ENCODE peak calls at places on chromosome 1, in nine cellular contexts. One of them, this sample, is unnamed. For H3K27me3, the result is how much of the 10 kb centered on the place peaks cover.

GRCh38 chr1:246784621-246785535 is 60.7 kb downstream of the SCCPDH start:
- DNase-seq in right cardiac atrium: no peak
- DNase-seq in tibial nerve: peak
- DNase-seq in left ventricle myocardium inferior: no peak
- DNase-seq in body of pancreas: no peak
- DNase-seq in fibroblast of lung: peak
- DNase-seq in cardiac muscle cell: peak
- DNase-seq in IMR-90: peak
- DNase-seq in Peyer's patch: no peak
- DNase-seq in this sample: no peak

GRCh38 chr1:14826172-14826636 is 227.7 kb downstream of the KAZN start:
- DNase-seq in tibial nerve: peak
- DNase-seq in IMR-90: peak
- DNase-seq in fibroblast of lung: peak
- DNase-seq in left ventricle myocardium inferior: no peak
- DNase-seq in Peyer's patch: no peak
- DNase-seq in body of pancreas: no peak
- DNase-seq in right cardiac atrium: no peak
- DNase-seq in cardiac muscle cell: peak
- DNase-seq in this sample: no peak

GRCh38 chr1:27009601-27010197 is 3.0 kb downstream of the TENT5B start:
- DNase-seq in body of pancreas: no peak
- DNase-seq in tibial nerve: no peak
- DNase-seq in left ventricle myocardium inferior: peak
- DNase-seq in cardiac muscle cell: no peak
- DNase-seq in fibroblast of lung: no peak
- DNase-seq in IMR-90: no peak
- DNase-seq in Peyer's patch: no peak
- DNase-seq in right cardiac atrium: peak
- DNase-seq in this sample: no peak

GRCh38 chr1:197130677-197131304 is 15.7 kb downstream of the ASPM start:
- DNase-seq in body of pancreas: no peak
- DNase-seq in IMR-90: peak
- DNase-seq in left ventricle myocardium inferior: no peak
- DNase-seq in tibial nerve: no peak
- DNase-seq in right cardiac atrium: no peak
- DNase-seq in fibroblast of lung: peak
- DNase-seq in cardiac muscle cell: peak
- DNase-seq in Peyer's patch: no peak
- DNase-seq in this sample: no peak

GRCh38 chr1:55781944-55782482 is 566.8 kb upstream of the USP24 start:
- DNase-seq in fibroblast of lung: peak
- DNase-seq in IMR-90: peak
- DNase-seq in cardiac muscle cell: peak
- DNase-seq in left ventricle myocardium inferior: no peak
- DNase-seq in tibial nerve: no peak
- DNase-seq in body of pancreas: no peak
- DNase-seq in right cardiac atrium: no peak
- DNase-seq in Peyer's patch: no peak
- DNase-seq in this sample: no peak

GRCh38 chr1:117210831-117211261 is at the start of gene VTCN1:
- DNase-seq in IMR-90: no peak
- DNase-seq in right cardiac atrium: no peak
- DNase-seq in cardiac muscle cell: no peak
- DNase-seq in tibial nerve: no peak
- DNase-seq in fibroblast of lung: no peak
- DNase-seq in body of pancreas: peak
- DNase-seq in Peyer's patch: no peak
- DNase-seq in left ventricle myocardium inferior: no peak
- DNase-seq in this sample: no peak

GRCh38 chr1:8136766-8137165 is 110.7 kb upstream of the ERRFI1 start:
- DNase-seq in tibial nerve: no peak
- DNase-seq in right cardiac atrium: no peak
- DNase-seq in body of pancreas: no peak
- DNase-seq in cardiac muscle cell: peak
- DNase-seq in IMR-90: no peak
- DNase-seq in fibroblast of lung: no peak
- DNase-seq in Peyer's patch: no peak
- DNase-seq in left ventricle myocardium inferior: no peak
- DNase-seq in this sample: no peak

GRCh38 chr1:92441316-92442311 is 45.1 kb downstream of the GFI1 start:
- DNase-seq in cardiac muscle cell: no peak
- DNase-seq in tibial nerve: no peak
- DNase-seq in left ventricle myocardium inferior: no peak
- DNase-seq in Peyer's patch: no peak
- DNase-seq in fibroblast of lung: no peak
- DNase-seq in right cardiac atrium: no peak
- DNase-seq in body of pancreas: peak
- DNase-seq in IMR-90: no peak
- DNase-seq in this sample: no peak

GRCh38 chr1:116824631-116825399 is 70.6 kb downstream of the CD2 start:
- DNase-seq in fibroblast of lung: peak
- DNase-seq in right cardiac atrium: no peak
- DNase-seq in left ventricle myocardium inferior: no peak
- DNase-seq in tibial nerve: no peak
- DNase-seq in body of pancreas: no peak
- DNase-seq in Peyer's patch: no peak
- DNase-seq in cardiac muscle cell: peak
- DNase-seq in IMR-90: no peak
- DNase-seq in this sample: no peak

GRCh38 chr1:5768014-5768413 is 224.2 kb downstream of the NPHP4 start:
- DNase-seq in left ventricle myocardium inferior: no peak
- DNase-seq in cardiac muscle cell: no peak
- DNase-seq in fibroblast of lung: no peak
- DNase-seq in IMR-90: no peak
- DNase-seq in Peyer's patch: no peak
- DNase-seq in right cardiac atrium: no peak
- DNase-seq in body of pancreas: no peak
- DNase-seq in tibial nerve: no peak
- DNase-seq in this sample: no peak

DNA sequence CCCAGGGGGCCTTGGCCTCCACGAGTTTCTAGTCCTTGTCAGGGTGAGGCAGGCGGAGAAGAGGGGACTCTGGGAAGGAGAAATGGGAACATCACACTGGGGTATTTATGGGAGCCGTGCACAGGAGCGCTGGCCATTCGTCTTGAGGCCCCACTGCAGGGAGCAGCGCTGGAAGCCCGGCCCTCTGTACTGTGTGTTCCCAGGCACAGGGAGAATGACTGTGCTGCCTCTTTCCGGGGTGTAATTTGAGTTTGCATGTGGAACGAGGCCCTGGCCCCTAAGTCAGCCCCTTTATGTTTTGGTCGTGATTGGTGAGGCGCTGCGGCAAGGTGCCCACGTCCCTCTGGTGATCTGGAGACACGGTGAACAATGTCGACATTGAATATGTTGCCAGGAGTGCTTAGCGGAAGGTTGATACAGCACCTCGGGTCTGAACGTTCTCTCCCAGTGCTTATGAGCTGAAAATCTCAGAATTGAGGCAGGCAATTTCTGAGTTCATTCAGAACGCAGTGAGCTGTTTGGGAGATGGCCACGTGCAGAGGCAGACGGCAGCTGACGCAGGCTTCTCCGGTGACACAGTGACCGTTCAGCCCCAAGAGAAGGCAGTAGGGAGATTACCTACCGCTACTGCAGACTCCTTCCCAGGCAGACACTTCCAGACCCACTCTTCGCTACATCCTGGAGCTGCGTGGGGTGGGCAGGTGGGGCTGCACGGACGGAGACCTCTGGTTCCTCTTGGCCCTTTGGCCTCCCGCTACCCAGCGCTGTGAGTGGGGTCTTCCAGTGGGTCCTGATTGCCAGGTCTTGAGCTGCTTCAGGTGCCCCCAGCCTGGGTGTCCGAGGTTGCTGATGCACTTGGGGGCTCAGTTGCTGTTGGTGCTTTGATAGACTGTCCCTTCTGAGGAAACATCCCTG is 265.8 kb downstream of the CAMTA1 start:
- DNase-seq in cardiac muscle cell: no peak
- DNase-seq in Peyer's patch: no peak
- DNase-seq in fibroblast of lung: no peak
- DNase-seq in right cardiac atrium: no peak
- DNase-seq in tibial nerve: no peak
- DNase-seq in IMR-90: no peak
- DNase-seq in left ventricle myocardium inferior: no peak
- DNase-seq in body of pancreas: no peak
- DNase-seq in this sample: no peak
- H3K27me3 ChIP-seq in cardiac muscle cell: under half
- H3K27me3 ChIP-seq in Peyer's patch: under half
- H3K27me3 ChIP-seq in fibroblast of lung: under half
- H3K27me3 ChIP-seq in right cardiac atrium: under half
- H3K27me3 ChIP-seq in tibial nerve: under half
- H3K27me3 ChIP-seq in IMR-90: under half
- H3K27me3 ChIP-seq in left ventricle myocardium inferior: half or more
- H3K27me3 ChIP-seq in body of pancreas: under half
- H3K27me3 ChIP-seq in this sample: under half

DNA sequence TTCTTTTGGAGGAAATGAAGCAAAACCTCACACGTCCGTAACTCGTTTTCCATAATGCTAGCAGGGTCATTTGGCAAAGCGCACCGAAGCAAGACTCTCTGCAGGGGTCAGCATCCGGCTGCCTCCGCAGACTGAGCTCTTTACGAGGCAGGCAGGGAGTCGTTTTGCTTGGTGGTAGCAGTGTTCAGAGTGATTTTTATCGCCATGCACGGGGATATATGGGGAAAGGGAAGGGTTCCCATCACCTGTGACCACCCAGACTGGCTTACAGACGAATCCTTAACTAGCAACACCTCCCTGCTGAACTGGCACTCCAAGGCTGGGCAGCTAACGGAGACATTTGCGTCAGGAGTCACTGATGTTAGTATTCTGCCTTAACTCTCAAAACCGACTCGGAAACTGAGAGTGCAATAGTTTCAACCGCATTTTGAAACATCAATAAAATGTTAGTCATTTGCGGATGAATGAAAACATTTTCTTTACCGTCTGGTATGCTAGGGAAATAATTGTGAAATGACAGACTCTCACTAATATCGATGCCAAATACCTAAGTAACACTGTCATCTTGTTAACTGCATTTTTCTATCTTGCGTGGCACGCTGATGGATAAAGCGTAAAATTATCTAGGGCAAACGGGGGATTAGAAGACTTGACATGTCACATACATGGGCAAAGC is 2.2 kb upstream of the NEGR1 start:
- DNase-seq in Peyer's patch: no peak
- DNase-seq in left ventricle myocardium inferior: peak
- DNase-seq in body of pancreas: peak
- DNase-seq in cardiac muscle cell: peak
- DNase-seq in right cardiac atrium: peak
- DNase-seq in tibial nerve: peak
- DNase-seq in IMR-90: peak
- DNase-seq in fibroblast of lung: peak
- DNase-seq in this sample: peak
- H3K4me3 ChIP-seq in Peyer's patch: peak
- H3K4me3 ChIP-seq in left ventricle myocardium inferior: peak
- H3K4me3 ChIP-seq in body of pancreas: peak
- H3K4me3 ChIP-seq in cardiac muscle cell: peak
- H3K4me3 ChIP-seq in right cardiac atrium: peak
- H3K4me3 ChIP-seq in tibial nerve: peak
- H3K4me3 ChIP-seq in IMR-90: peak
- H3K4me3 ChIP-seq in fibroblast of lung: peak
- H3K4me3 ChIP-seq in this sample: peak

GRCh38 chr1:156926175-156926574 is 5.7 kb downstream of the LRRC71 start:
- DNase-seq in cardiac muscle cell: peak
- DNase-seq in right cardiac atrium: peak
- DNase-seq in IMR-90: peak
- DNase-seq in tibial nerve: peak
- DNase-seq in fibroblast of lung: peak
- DNase-seq in body of pancreas: no peak
- DNase-seq in left ventricle myocardium inferior: peak
- DNase-seq in Peyer's patch: peak
- DNase-seq in this sample: peak

GRCh38 chr1:156922986-156923564 is 2.6 kb downstream of the LRRC71 start:
- DNase-seq in body of pancreas: no peak
- DNase-seq in left ventricle myocardium inferior: no peak
- DNase-seq in fibroblast of lung: no peak
- DNase-seq in tibial nerve: no peak
- DNase-seq in IMR-90: no peak
- DNase-seq in Peyer's patch: no peak
- DNase-seq in cardiac muscle cell: no peak
- DNase-seq in right cardiac atrium: no peak
- DNase-seq in this sample: no peak

GRCh38 chr1:156923565-156924477 is 3.4 kb downstream of the LRRC71 start:
- DNase-seq in left ventricle myocardium inferior: no peak
- DNase-seq in IMR-90: no peak
- DNase-seq in body of pancreas: no peak
- DNase-seq in Peyer's patch: no peak
- DNase-seq in fibroblast of lung: no peak
- DNase-seq in tibial nerve: no peak
- DNase-seq in cardiac muscle cell: no peak
- DNase-seq in right cardiac atrium: no peak
- DNase-seq in this sample: no peak

GRCh38 chr1:156925154-156926010 is 5.0 kb downstream of the LRRC71 start:
- DNase-seq in Peyer's patch: no peak
- DNase-seq in cardiac muscle cell: no peak
- DNase-seq in IMR-90: no peak
- DNase-seq in tibial nerve: no peak
- DNase-seq in body of pancreas: no peak
- DNase-seq in left ventricle myocardium inferior: no peak
- DNase-seq in fibroblast of lung: no peak
- DNase-seq in right cardiac atrium: no peak
- DNase-seq in this sample: no peak

DNA sequence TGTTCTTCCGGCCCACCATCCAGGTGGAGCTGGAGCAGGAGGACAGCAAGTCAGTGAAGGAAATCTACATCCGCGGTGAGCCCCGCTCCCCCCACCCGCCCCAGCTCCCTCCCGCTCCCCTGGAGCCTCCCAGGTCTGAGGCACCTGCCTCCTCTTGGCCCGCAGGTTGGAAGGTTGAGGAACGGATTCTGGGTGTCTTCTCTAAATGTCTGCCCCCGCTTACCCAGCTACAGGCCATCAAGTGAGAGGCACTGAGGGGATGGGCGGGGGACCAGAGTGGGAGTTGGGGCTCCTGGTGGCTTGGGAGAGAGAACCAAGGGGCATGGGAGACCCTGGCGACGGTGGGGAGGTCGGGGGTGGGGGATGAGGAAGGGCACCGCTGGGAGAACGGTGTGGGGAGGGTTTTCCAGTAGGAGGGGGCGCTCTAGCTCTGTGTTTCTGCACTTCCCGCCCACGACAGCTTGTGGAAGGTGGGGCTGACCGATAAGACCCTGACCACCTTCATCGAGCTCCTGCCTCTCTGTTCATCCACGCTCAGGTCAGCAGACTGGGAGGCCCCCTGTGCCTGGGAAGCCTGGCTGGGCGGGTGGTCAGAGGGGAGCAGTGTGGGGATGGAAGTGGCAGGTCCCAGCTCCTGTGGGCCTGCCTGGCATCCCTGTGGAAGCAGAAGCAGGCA is 4.2 kb downstream of the LRRC71 start:
- DNase-seq in Peyer's patch: no peak
- DNase-seq in cardiac muscle cell: no peak
- DNase-seq in body of pancreas: no peak
- DNase-seq in tibial nerve: no peak
- DNase-seq in left ventricle myocardium inferior: no peak
- DNase-seq in right cardiac atrium: no peak
- DNase-seq in IMR-90: no peak
- DNase-seq in fibroblast of lung: no peak
- DNase-seq in this sample: no peak
- H3K27me3 ChIP-seq in Peyer's patch: under half
- H3K27me3 ChIP-seq in cardiac muscle cell: half or more
- H3K27me3 ChIP-seq in body of pancreas: under half
- H3K27me3 ChIP-seq in tibial nerve: under half
- H3K27me3 ChIP-seq in left ventricle myocardium inferior: half or more
- H3K27me3 ChIP-seq in right cardiac atrium: under half
- H3K27me3 ChIP-seq in IMR-90: half or more
- H3K27me3 ChIP-seq in fibroblast of lung: under half
- H3K27me3 ChIP-seq in this sample: half or more

GRCh38 chr1:34176830-34177613 is at the start of gene C1orf94:
- DNase-seq in tibial nerve: no peak
- DNase-seq in fibroblast of lung: no peak
- DNase-seq in right cardiac atrium: peak
- DNase-seq in body of pancreas: no peak
- DNase-seq in IMR-90: no peak
- DNase-seq in cardiac muscle cell: no peak
- DNase-seq in left ventricle myocardium inferior: no peak
- DNase-seq in Peyer's patch: no peak
- DNase-seq in this sample: no peak
- H3K4me3 ChIP-seq in tibial nerve: no peak
- H3K4me3 ChIP-seq in fibroblast of lung: no peak
- H3K4me3 ChIP-seq in right cardiac atrium: no peak
- H3K4me3 ChIP-seq in body of pancreas: no peak
- H3K4me3 ChIP-seq in IMR-90: no peak
- H3K4me3 ChIP-seq in cardiac muscle cell: no peak
- H3K4me3 ChIP-seq in left ventricle myocardium inferior: peak
- H3K4me3 ChIP-seq in Peyer's patch: no peak
- H3K4me3 ChIP-seq in this sample: no peak